ENCODE peak calls at places on chromosomes 16 and 17, in eight cellular contexts. G is spleen; Z is GM23248; O is heart right ventricle; K is transverse colon; D is mesenchymal stem cell; Q is lower lobe of right lung; L is naive thymus-derived CD4-positive, alpha-beta T cell. S is an unnamed sample. For H3K4me1, the result is how much of the 10 kb centered on the place peaks cover.

GRCh38 chr16:86942469-86943175 is 364.3 kb downstream of the FOXL1 start:
- DNase-seq in Q (no peak), D (peak), O (no peak), G (no peak), L (no peak), Z (peak), K (no peak), S (peak)

GRCh38 chr16:17404903-17405691 is 65.7 kb downstream of the XYLT1 start:
- DNase-seq in G (no peak), K (peak), D (no peak), L (no peak), O (peak), Q (peak), Z (peak), S (peak)

GRCh38 chr17:77372444-77373297 is 231.9 kb downstream of the SEC14L1 start:
- DNase-seq in Z (peak), K (peak), G (peak), O (peak), Q (peak), L (peak), D (peak), S (peak)

GRCh38 chr17:78361227-78361683 is 1.4 kb upstream of the SOCS3 start:
- DNase-seq in L (no peak), Q (no peak), Z (no peak), K (no peak), G (no peak), O (no peak), D (no peak), S (no peak)

GRCh38 chr16:17544785-17545184 is 74.0 kb upstream of the XYLT1 start:
- DNase-seq in G (no peak), K (no peak), L (no peak), Z (no peak), Q (no peak), D (no peak), O (no peak), S (no peak)

GRCh38 chr17:55577687-55578086 is 66.4 kb upstream of the SMIM36 start:
- DNase-seq in G (peak), Z (no peak), O (no peak), D (no peak), K (no peak), Q (peak), L (peak), S (peak)

GRCh38 chr16:85659805-85660511 is 28.8 kb downstream of the GINS2 start:
- DNase-seq in L (peak), D (peak), G (peak), Z (peak), O (peak), Q (peak), K (peak), S (peak)

GRCh38 chr17:62627904-62628603 is 584 bp downstream of the MRC2 start:
- DNase-seq in Q (peak), O (peak), Z (peak), D (peak), L (peak), G (no peak), K (peak), S (peak)

GRCh38 chr17:56392274-56392673 is 201.2 kb upstream of the NOG start:
- DNase-seq in K (no peak), Z (no peak), L (no peak), G (no peak), Q (no peak), O (no peak), D (no peak), S (no peak)

GRCh38 chr17:75011788-75012319 is 616 bp upstream of the MRPL58 start:
- DNase-seq in O (peak), K (peak), Z (peak), L (no peak), Q (no peak), G (no peak), D (peak), S (no peak)

GRCh38 chr16:31476305-31477219 is 4.6 kb downstream of the TGFB1I1 start:
- DNase-seq in G (peak), Z (no peak), L (peak), O (peak), Q (peak), K (peak), D (peak), S (peak)

GRCh38 chr17:55421179-55421934 is at the start of gene MMD:
- DNase-seq in G (peak), Z (peak), O (no peak), D (no peak), L (no peak), K (peak), Q (peak), S (no peak)

GRCh38 chr17:69012895-69013805 is 47.6 kb downstream of the ABCA9 start:
- DNase-seq in O (no peak), G (no peak), D (peak), Q (no peak), L (no peak), Z (peak), K (no peak), S (no peak)

GRCh38 chr16:4982056-4982867 is 24.1 kb downstream of the SEC14L5 start:
- DNase-seq in G (peak), O (peak), Z (no peak), Q (peak), L (no peak), D (no peak), K (no peak), S (no peak)

GRCh38 chr16:89200124-89200849 is at the start of gene SLC22A31:
- DNase-seq in D (no peak), L (no peak), K (no peak), Z (peak), O (no peak), G (peak), Q (peak), S (peak)

GRCh38 chr17:2337152-2337810 is at the start of gene SGSM2:
- DNase-seq in G (peak), D (peak), Z (peak), Q (peak), O (peak), L (peak), K (peak), S (peak)

GRCh38 chr16:78748471-78748929 is 649.0 kb downstream of the WWOX start:
- DNase-seq in K (no peak), Q (no peak), G (no peak), Z (no peak), D (no peak), O (no peak), L (no peak), S (no peak)

GRCh38 chr16:69166221-69166833 is 20.6 kb upstream of the SNTB2 start:
- DNase-seq in K (no peak), G (peak), O (no peak), Q (no peak), D (no peak), L (peak), Z (peak), S (no peak)

GRCh38 chr16:70395345-70395901 is 43.5 kb downstream of the ST3GAL2 start:
- DNase-seq in O (peak), L (peak), Z (peak), G (peak), D (peak), K (peak), Q (peak), S (peak)

GRCh38 chr17:3827124-3827773 is 18.8 kb downstream of the NCBP3 start:
- DNase-seq in K (peak), Z (peak), G (no peak), Q (no peak), O (peak), D (peak), L (peak), S (no peak)

GRCh38 chr17:1629647-1630310 is 1.1 kb upstream of the SLC43A2 start:
- DNase-seq in Q (peak), L (peak), G (peak), K (peak), Z (peak), D (no peak), O (peak), S (peak)

GRCh38 chr17:79182176-79183160 is 107.8 kb downstream of the ENGASE start:
- DNase-seq in K (no peak), G (no peak), Q (no peak), Z (no peak), D (no peak), O (no peak), L (no peak), S (no peak)

GRCh38 chr17:49991409-49991808 is 3.6 kb downstream of the DLX3 start:
- DNase-seq in K (no peak), O (no peak), G (no peak), Q (no peak), L (no peak), D (no peak), Z (no peak), S (peak)

GRCh38 chr16:53809088-53809951 is 105.4 kb downstream of the FTO start:
- DNase-seq in K (no peak), L (no peak), O (no peak), G (no peak), Z (peak), D (peak), Q (no peak), S (no peak)

DNA sequence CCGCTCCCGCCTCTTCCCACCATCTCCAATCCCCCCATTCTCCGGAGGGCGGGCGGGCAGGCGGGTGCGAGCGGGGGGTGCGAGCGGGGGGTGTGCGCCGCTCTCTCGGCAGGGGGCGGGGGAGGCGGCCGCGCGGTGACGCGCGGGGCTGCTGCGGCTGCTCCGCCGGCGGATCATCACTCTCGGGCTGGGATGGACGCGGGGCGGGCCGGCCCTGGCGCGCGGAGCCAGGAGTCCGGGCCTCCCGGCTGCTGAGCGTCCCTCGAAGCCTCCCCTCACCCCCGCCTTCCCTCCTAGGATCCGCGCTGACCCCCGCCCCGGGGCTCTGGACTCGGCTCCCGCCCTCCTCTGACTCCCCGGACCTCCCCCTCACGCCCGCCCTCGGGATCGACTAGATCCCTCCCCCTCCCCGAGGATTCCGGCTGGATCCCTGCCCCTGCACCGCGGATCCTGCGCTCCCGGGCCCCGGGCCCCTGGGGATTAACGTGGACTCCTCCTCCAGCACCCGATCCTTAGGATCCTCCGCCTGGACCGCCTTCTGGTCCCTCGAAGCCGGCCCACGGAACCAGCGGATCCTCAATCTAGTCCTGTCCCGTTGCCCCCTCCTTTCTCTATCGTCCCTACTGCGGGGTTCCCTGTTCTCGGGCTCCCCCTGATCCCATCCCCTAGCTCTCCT is 978 bp upstream of the TMEM256 start:
- DNase-seq in K (no peak), G (peak), O (peak), D (peak), Z (peak), L (no peak), Q (peak), S (peak)
- H3K27ac ChIP-seq in K (peak), G (peak), O (peak), D (no peak), Z (peak), L (peak), Q (peak), S (peak)

GRCh38 chr17:63695889-63696288 is 4.0 kb downstream of the LIMD2 start:
- DNase-seq in K (no peak), O (no peak), L (no peak), Z (no peak), D (no peak), G (peak), Q (no peak), S (no peak)
- H3K4me1 ChIP-seq in K (under half), O (under half), L (under half), Z (under half), D (under half), G (under half), Q (under half), S (under half)

GRCh38 chr16:83924686-83925085 is 25.8 kb downstream of the MLYCD start:
- DNase-seq in Q (no peak), D (no peak), K (no peak), Z (no peak), G (peak), L (no peak), O (no peak), S (peak)

GRCh38 chr16:83928341-83929055 is 24.5 kb upstream of the OSGIN1 start:
- DNase-seq in Z (peak), G (no peak), O (no peak), D (peak), K (no peak), Q (no peak), L (no peak), S (no peak)

GRCh38 chr16:83925095-83925905 is 26.4 kb downstream of the MLYCD start:
- DNase-seq in Z (no peak), L (no peak), O (no peak), D (no peak), K (no peak), Q (no peak), G (peak), S (peak)

GRCh38 chr16:83925957-83926725 is 26.9 kb upstream of the OSGIN1 start:
- DNase-seq in G (no peak), L (no peak), D (no peak), K (no peak), Z (no peak), O (no peak), Q (no peak), S (peak)

GRCh38 chr16:83926726-83927397 is 26.2 kb upstream of the OSGIN1 start:
- DNase-seq in K (peak), O (peak), Z (peak), D (peak), Q (peak), L (peak), G (peak), S (peak)
- H3K4me3 ChIP-seq in K (peak), O (no peak), Z (peak), D (peak), Q (peak), L (no peak), G (no peak), S (no peak)

GRCh38 chr16:14111713-14112538 is 40.8 kb downstream of the MRTFB start:
- DNase-seq in Z (peak), G (no peak), Q (no peak), L (peak), O (peak), D (no peak), K (peak), S (no peak)

GRCh38 chr16:14113344-14113743 is 42.2 kb downstream of the MRTFB start:
- DNase-seq in Z (no peak), G (no peak), O (no peak), D (no peak), L (no peak), Q (no peak), K (no peak), S (no peak)

GRCh38 chr16:14110728-14111251 is 39.7 kb downstream of the MRTFB start:
- DNase-seq in D (no peak), O (no peak), Q (no peak), G (no peak), Z (no peak), L (no peak), K (no peak), S (no peak)

GRCh38 chr16:14109782-14110727 is 38.9 kb downstream of the MRTFB start:
- DNase-seq in O (no peak), G (no peak), L (no peak), Q (no peak), K (no peak), Z (no peak), D (no peak), S (no peak)

GRCh38 chr16:14112539-14112856 is 41.4 kb downstream of the MRTFB start:
- DNase-seq in K (no peak), L (no peak), G (no peak), Z (no peak), D (no peak), O (no peak), Q (no peak), S (no peak)
- H3K27ac ChIP-seq in K (no peak), L (no peak), G (no peak), Z (no peak), D (no peak), O (peak), Q (no peak), S (no peak)

GRCh38 chr16:8943001-8943763 is 20.5 kb downstream of the USP7 start:
- DNase-seq in Q (no peak), D (no peak), Z (no peak), G (no peak), O (no peak), L (no peak), K (no peak), S (no peak)
- H3K4me1 ChIP-seq in Q (half or more), D (under half), Z (under half), G (half or more), O (half or more), L (half or more), K (half or more), S (half or more)

DNA sequence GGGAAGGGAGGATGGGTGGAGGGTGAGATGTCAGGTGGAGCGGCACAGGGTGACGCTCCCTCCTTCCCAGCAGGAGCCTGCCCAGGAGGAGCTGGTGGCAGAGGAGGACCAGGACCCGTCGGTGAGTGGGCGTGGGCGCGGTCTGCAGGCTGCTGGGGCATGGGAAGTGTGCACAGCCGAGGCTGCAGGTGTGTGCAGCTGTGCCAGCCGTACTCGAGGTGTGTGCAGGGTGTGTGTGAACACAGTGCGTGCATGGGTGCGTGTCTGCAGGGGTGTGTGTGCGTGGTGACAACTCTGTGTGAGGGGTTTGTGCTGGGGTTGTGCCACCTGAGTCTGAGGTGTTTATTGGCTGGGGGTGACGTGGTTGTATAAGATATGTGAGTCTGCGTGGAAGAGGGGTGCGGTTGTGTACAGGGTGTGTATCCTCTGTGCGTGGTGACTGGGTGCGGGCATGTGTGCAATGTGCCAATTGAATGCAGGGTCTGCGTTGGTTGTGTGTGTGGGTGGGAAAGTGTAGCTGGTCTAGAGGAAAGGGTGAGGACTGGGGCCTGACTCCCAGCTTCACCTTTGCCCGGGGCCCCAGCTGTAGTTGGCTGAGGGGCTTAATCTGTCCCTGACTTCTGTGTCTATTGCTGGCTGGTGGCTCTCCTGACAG is 670 bp downstream of the TNFSF12 start:
- DNase-seq in Q (peak), Z (peak), K (peak), G (peak), L (peak), O (no peak), D (peak), S (peak)
- H3K4me3 ChIP-seq in Q (peak), Z (peak), K (peak), G (peak), L (peak), O (peak), D (peak), S (peak)

GRCh38 chr17:52647411-52647810 is 488.9 kb upstream of the CA10 start:
- DNase-seq in D (no peak), Q (no peak), K (no peak), G (no peak), Z (no peak), O (no peak), L (no peak), S (no peak)
- H3K27ac ChIP-seq in D (no peak), Q (no peak), K (no peak), G (no peak), Z (no peak), O (no peak), L (no peak), S (no peak)

GRCh38 chr16:68086860-68087268 is 1.7 kb downstream of the NFATC3 start:
- DNase-seq in Q (no peak), D (peak), G (no peak), L (no peak), O (no peak), Z (peak), K (no peak), S (no peak)
- H3K4me1 ChIP-seq in Q (half or more), D (under half), G (half or more), L (half or more), O (half or more), Z (under half), K (under half), S (half or more)